ENCODE peak calls at places on chromosomes 5 and 9, in six cellular contexts. One of them, this sample, is unnamed.

GRCh38 chr5:119355244-119355635 is 579 bp upstream of the TNFAIP8 start:
- DNase-seq in ovary: no peak
- DNase-seq in PC-9: peak; percentile 73
- DNase-seq in epithelial cell of esophagus: peak; percentile 89
- DNase-seq in breast epithelium: no peak
- DNase-seq in CD8-positive, alpha-beta T cell: peak; percentile 52
- DNase-seq in this sample: no peak

GRCh38 chr5:56360816-56361215 is 127.7 kb upstream of the ANKRD55 start:
- DNase-seq in ovary: no peak
- DNase-seq in PC-9: no peak
- DNase-seq in epithelial cell of esophagus: no peak
- DNase-seq in breast epithelium: no peak
- DNase-seq in CD8-positive, alpha-beta T cell: no peak
- DNase-seq in this sample: no peak

GRCh38 chr5:93186031-93186682 is 394.9 kb downstream of the NR2F1-AS1 start:
- DNase-seq in ovary: no peak
- DNase-seq in PC-9: no peak
- DNase-seq in epithelial cell of esophagus: peak; percentile 60
- DNase-seq in breast epithelium: no peak
- DNase-seq in CD8-positive, alpha-beta T cell: no peak
- DNase-seq in this sample: no peak

GRCh38 chr9:129336601-129337286 is 158.7 kb upstream of the IER5L start:
- DNase-seq in ovary: peak; percentile 66
- DNase-seq in PC-9: no peak
- DNase-seq in epithelial cell of esophagus: peak; percentile 45
- DNase-seq in breast epithelium: no peak
- DNase-seq in CD8-positive, alpha-beta T cell: peak; percentile 40
- DNase-seq in this sample: no peak

GRCh38 chr5:108143581-108143980 is 238.3 kb downstream of the FBXL17 start:
- DNase-seq in ovary: no peak
- DNase-seq in PC-9: no peak
- DNase-seq in epithelial cell of esophagus: peak; percentile 16
- DNase-seq in breast epithelium: no peak
- DNase-seq in CD8-positive, alpha-beta T cell: no peak
- DNase-seq in this sample: no peak

GRCh38 chr9:108478431-108478837 is 377.4 kb downstream of the ACTL7B start:
- DNase-seq in ovary: no peak
- DNase-seq in PC-9: peak; percentile 57
- DNase-seq in epithelial cell of esophagus: peak; percentile 96
- DNase-seq in breast epithelium: no peak
- DNase-seq in CD8-positive, alpha-beta T cell: no peak
- DNase-seq in this sample: no peak

GRCh38 chr9:104635471-104635870 is 17.5 kb upstream of the OR13C9 start:
- DNase-seq in ovary: no peak
- DNase-seq in PC-9: no peak
- DNase-seq in epithelial cell of esophagus: no peak
- DNase-seq in breast epithelium: no peak
- DNase-seq in CD8-positive, alpha-beta T cell: no peak
- DNase-seq in this sample: no peak

GRCh38 chr5:73282923-73283322 is 109.9 kb downstream of the TMEM174 start:
- DNase-seq in ovary: no peak
- DNase-seq in PC-9: no peak
- DNase-seq in epithelial cell of esophagus: no peak
- DNase-seq in breast epithelium: no peak
- DNase-seq in CD8-positive, alpha-beta T cell: no peak
- DNase-seq in this sample: no peak

GRCh38 chr5:132662925-132663770 is 5.2 kb downstream of the IL13 start:
- DNase-seq in ovary: no peak
- DNase-seq in PC-9: no peak
- DNase-seq in epithelial cell of esophagus: no peak
- DNase-seq in breast epithelium: no peak
- DNase-seq in CD8-positive, alpha-beta T cell: peak; percentile 42
- DNase-seq in this sample: no peak

GRCh38 chr9:134728021-134728795 is 86.6 kb downstream of the COL5A1 start:
- DNase-seq in ovary: no peak
- DNase-seq in PC-9: no peak
- DNase-seq in epithelial cell of esophagus: no peak
- DNase-seq in breast epithelium: no peak
- DNase-seq in CD8-positive, alpha-beta T cell: no peak
- DNase-seq in this sample: no peak

GRCh38 chr5:124704594-124705284 is 41.7 kb downstream of the ZNF608 start:
- DNase-seq in ovary: no peak
- DNase-seq in PC-9: no peak
- DNase-seq in epithelial cell of esophagus: no peak
- DNase-seq in breast epithelium: no peak
- DNase-seq in CD8-positive, alpha-beta T cell: no peak
- DNase-seq in this sample: no peak

GRCh38 chr9:116155700-116156045 is 2.1 kb downstream of the PAPPA start:
- DNase-seq in ovary: no peak
- DNase-seq in PC-9: no peak
- DNase-seq in epithelial cell of esophagus: no peak
- DNase-seq in breast epithelium: no peak
- DNase-seq in CD8-positive, alpha-beta T cell: no peak
- DNase-seq in this sample: no peak

GRCh38 chr5:67209141-67209771 is 12.7 kb upstream of the CD180 start:
- DNase-seq in ovary: peak; percentile 62
- DNase-seq in PC-9: peak; percentile 63
- DNase-seq in epithelial cell of esophagus: peak; percentile 86
- DNase-seq in breast epithelium: peak; percentile 63
- DNase-seq in CD8-positive, alpha-beta T cell: peak; percentile 57
- DNase-seq in this sample: peak; percentile 48

GRCh38 chr5:73031839-73032238 is 76.0 kb downstream of the FCHO2 start:
- DNase-seq in ovary: no peak
- DNase-seq in PC-9: no peak
- DNase-seq in epithelial cell of esophagus: peak; percentile 85
- DNase-seq in breast epithelium: no peak
- DNase-seq in CD8-positive, alpha-beta T cell: no peak
- DNase-seq in this sample: no peak

GRCh38 chr5:135436856-135437795 is 10.0 kb downstream of the DCANP1 start:
- DNase-seq in ovary: no peak
- DNase-seq in PC-9: no peak
- DNase-seq in epithelial cell of esophagus: no peak
- DNase-seq in breast epithelium: no peak
- DNase-seq in CD8-positive, alpha-beta T cell: no peak
- DNase-seq in this sample: no peak

GRCh38 chr5:124902097-124902821 is 155.8 kb upstream of the ZNF608 start:
- DNase-seq in ovary: no peak
- DNase-seq in PC-9: no peak
- DNase-seq in epithelial cell of esophagus: peak; percentile 18
- DNase-seq in breast epithelium: no peak
- DNase-seq in CD8-positive, alpha-beta T cell: no peak
- DNase-seq in this sample: no peak

GRCh38 chr5:37838152-37838932 is 1.5 kb downstream of the GDNF start:
- DNase-seq in ovary: peak; percentile 29
- DNase-seq in PC-9: no peak
- DNase-seq in epithelial cell of esophagus: no peak
- DNase-seq in breast epithelium: no peak
- DNase-seq in CD8-positive, alpha-beta T cell: no peak
- DNase-seq in this sample: no peak

GRCh38 chr5:14587143-14587542 is 5.6 kb downstream of the OTULINL start:
- DNase-seq in ovary: no peak
- DNase-seq in PC-9: no peak
- DNase-seq in epithelial cell of esophagus: no peak
- DNase-seq in breast epithelium: no peak
- DNase-seq in CD8-positive, alpha-beta T cell: no peak
- DNase-seq in this sample: no peak

GRCh38 chr9:122286764-122287163 is 22.1 kb downstream of the MRRF start:
- DNase-seq in ovary: no peak
- DNase-seq in PC-9: no peak
- DNase-seq in epithelial cell of esophagus: no peak
- DNase-seq in breast epithelium: no peak
- DNase-seq in CD8-positive, alpha-beta T cell: no peak
- DNase-seq in this sample: no peak

GRCh38 chr5:179393078-179393477 is 47.8 kb upstream of the ADAMTS2 start:
- DNase-seq in ovary: no peak
- DNase-seq in PC-9: no peak
- DNase-seq in epithelial cell of esophagus: peak; percentile 41
- DNase-seq in breast epithelium: no peak
- DNase-seq in CD8-positive, alpha-beta T cell: no peak
- DNase-seq in this sample: no peak

GRCh38 chr5:147093138-147093537 is 141.7 kb upstream of the STK32A start:
- DNase-seq in ovary: no peak
- DNase-seq in PC-9: no peak
- DNase-seq in epithelial cell of esophagus: peak; percentile 75
- DNase-seq in breast epithelium: no peak
- DNase-seq in CD8-positive, alpha-beta T cell: no peak
- DNase-seq in this sample: no peak

GRCh38 chr5:147101654-147102053 is 133.2 kb upstream of the STK32A start:
- DNase-seq in ovary: no peak
- DNase-seq in PC-9: no peak
- DNase-seq in epithelial cell of esophagus: peak; percentile 21
- DNase-seq in breast epithelium: no peak
- DNase-seq in CD8-positive, alpha-beta T cell: no peak
- DNase-seq in this sample: no peak

GRCh38 chr5:147095740-147096139 is 139.1 kb upstream of the STK32A start:
- DNase-seq in ovary: no peak
- DNase-seq in PC-9: no peak
- DNase-seq in epithelial cell of esophagus: no peak
- DNase-seq in breast epithelium: no peak
- DNase-seq in CD8-positive, alpha-beta T cell: no peak
- DNase-seq in this sample: no peak

DNA sequence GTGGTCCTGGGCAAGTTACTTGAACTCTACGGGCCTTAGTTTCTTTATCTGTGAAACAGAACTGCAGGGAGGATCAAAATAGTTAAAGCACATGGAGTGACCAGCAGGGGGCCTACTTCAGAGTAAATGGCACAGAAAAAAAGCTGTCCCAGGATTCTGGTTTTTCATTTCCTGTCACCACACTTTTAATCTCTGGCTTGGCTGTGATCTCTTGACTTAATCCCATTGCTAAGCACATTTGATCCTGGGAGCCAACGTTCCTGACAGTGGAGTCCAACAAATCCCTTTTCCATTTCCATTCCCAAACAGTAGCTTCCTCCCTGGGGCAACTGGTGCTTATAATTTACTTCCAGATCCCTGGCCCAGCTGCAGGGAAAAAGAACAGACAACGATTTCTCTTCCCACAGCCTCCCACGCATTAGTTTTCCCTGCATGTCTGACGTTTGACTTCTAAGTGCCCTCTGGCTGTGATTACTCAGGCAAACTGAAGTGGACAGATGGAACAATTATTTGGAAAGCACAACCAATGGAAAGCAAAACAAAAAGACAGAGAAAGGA is 136.5 kb upstream of the STK32A start:
- DNase-seq in ovary: no peak
- DNase-seq in PC-9: no peak
- DNase-seq in epithelial cell of esophagus: peak; percentile 39
- DNase-seq in breast epithelium: no peak
- DNase-seq in CD8-positive, alpha-beta T cell: no peak
- DNase-seq in this sample: no peak
- TF ChIP-seq CTCF in ovary: no peak
- TF ChIP-seq CTCF in PC-9: peak; percentile 57
- TF ChIP-seq CTCF in epithelial cell of esophagus: peak; percentile 50
- TF ChIP-seq CTCF in breast epithelium: peak; percentile 39
- TF ChIP-seq CTCF in CD8-positive, alpha-beta T cell: no peak
- TF ChIP-seq CTCF in this sample: peak; percentile 63

GRCh38 chr5:90135979-90136378 is 273.6 kb downstream of the CETN3 start:
- DNase-seq in ovary: no peak
- DNase-seq in PC-9: no peak
- DNase-seq in epithelial cell of esophagus: no peak
- DNase-seq in breast epithelium: no peak
- DNase-seq in CD8-positive, alpha-beta T cell: no peak
- DNase-seq in this sample: no peak
- TF ChIP-seq CTCF in ovary: no peak
- TF ChIP-seq CTCF in PC-9: no peak
- TF ChIP-seq CTCF in epithelial cell of esophagus: peak; percentile 16
- TF ChIP-seq CTCF in breast epithelium: no peak
- TF ChIP-seq CTCF in CD8-positive, alpha-beta T cell: no peak
- TF ChIP-seq CTCF in this sample: no peak

DNA sequence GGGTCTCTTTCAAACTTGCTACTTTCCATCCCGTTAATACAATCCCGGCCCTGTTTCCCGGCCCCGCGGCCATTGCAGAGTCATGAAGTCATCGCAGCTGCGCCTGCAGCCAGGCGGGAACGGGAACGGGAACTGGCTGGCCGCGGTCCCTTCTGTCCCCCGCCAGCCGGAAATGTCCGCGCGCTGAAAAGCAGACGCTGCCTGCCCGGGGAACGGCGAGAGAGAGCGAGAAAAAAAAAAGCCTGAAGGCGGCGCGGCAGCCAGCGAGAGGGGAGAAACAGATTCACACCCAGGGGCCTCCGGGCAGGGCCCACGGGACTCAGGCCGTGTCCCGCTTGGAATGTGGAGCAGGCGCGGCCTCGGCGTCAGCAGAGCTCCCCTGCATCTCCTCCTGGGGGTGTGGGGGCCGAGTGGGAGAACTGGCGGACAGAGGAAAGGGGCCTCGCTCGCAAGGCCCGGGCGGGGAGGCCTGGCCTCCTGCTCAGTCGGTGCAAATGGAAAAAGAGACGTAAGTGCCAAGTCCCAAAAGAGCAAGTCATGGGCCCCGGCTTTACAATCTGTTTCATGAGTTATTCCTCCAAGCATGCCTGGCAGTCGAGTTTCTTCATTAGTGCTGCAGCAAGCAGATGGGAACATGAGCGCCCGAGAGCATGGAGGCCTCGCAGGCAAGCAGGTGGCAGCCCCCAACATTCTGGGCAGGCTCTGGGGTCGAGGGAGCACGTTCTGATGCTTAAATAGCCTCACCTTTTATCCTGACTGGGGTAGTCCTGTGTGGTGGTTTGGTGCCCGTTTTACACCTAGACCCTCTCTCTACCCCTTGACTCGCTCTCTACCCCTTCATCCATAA is 201.3 kb upstream of the GAS1 start:
- DNase-seq in ovary: peak; percentile 77
- DNase-seq in PC-9: peak; percentile 31
- DNase-seq in epithelial cell of esophagus: peak; percentile 42
- DNase-seq in breast epithelium: peak; percentile 74
- DNase-seq in CD8-positive, alpha-beta T cell: no peak
- DNase-seq in this sample: peak; percentile 81
- TF ChIP-seq CTCF in ovary: peak; percentile 15
- TF ChIP-seq CTCF in PC-9: no peak
- TF ChIP-seq CTCF in epithelial cell of esophagus: no peak
- TF ChIP-seq CTCF in breast epithelium: peak; percentile 21
- TF ChIP-seq CTCF in CD8-positive, alpha-beta T cell: no peak
- TF ChIP-seq CTCF in this sample: no peak

GRCh38 chr5:160421625-160422258 is at the start of gene PTTG1:
- DNase-seq in ovary: peak; percentile 96
- DNase-seq in PC-9: peak; percentile 96
- DNase-seq in epithelial cell of esophagus: peak; percentile 99
- DNase-seq in breast epithelium: peak; percentile 90
- DNase-seq in CD8-positive, alpha-beta T cell: peak; percentile 89
- DNase-seq in this sample: peak; percentile 96
- TF ChIP-seq CTCF in ovary: no peak
- TF ChIP-seq CTCF in PC-9: no peak
- TF ChIP-seq CTCF in epithelial cell of esophagus: no peak
- TF ChIP-seq CTCF in breast epithelium: no peak
- TF ChIP-seq CTCF in CD8-positive, alpha-beta T cell: no peak
- TF ChIP-seq CTCF in this sample: no peak

GRCh38 chr5:129852747-129853352 is 51.4 kb upstream of the CHSY3 start:
- DNase-seq in ovary: peak; percentile 64
- DNase-seq in PC-9: peak; percentile 58
- DNase-seq in epithelial cell of esophagus: peak; percentile 77
- DNase-seq in breast epithelium: peak; percentile 63
- DNase-seq in CD8-positive, alpha-beta T cell: peak; percentile 49
- DNase-seq in this sample: peak; percentile 88
- TF ChIP-seq CTCF in ovary: no peak
- TF ChIP-seq CTCF in PC-9: peak; percentile 95
- TF ChIP-seq CTCF in epithelial cell of esophagus: peak; percentile 98
- TF ChIP-seq CTCF in breast epithelium: peak; percentile 65
- TF ChIP-seq CTCF in CD8-positive, alpha-beta T cell: peak; percentile 95
- TF ChIP-seq CTCF in this sample: peak; percentile 93

GRCh38 chr5:81165493-81166119 is 67.5 kb upstream of the CKMT2 start:
- DNase-seq in ovary: peak; percentile 64
- DNase-seq in PC-9: peak; percentile 66
- DNase-seq in epithelial cell of esophagus: peak; percentile 82
- DNase-seq in breast epithelium: no peak
- DNase-seq in CD8-positive, alpha-beta T cell: peak; percentile 49
- DNase-seq in this sample: no peak
- TF ChIP-seq CTCF in ovary: no peak
- TF ChIP-seq CTCF in PC-9: peak; percentile 79
- TF ChIP-seq CTCF in epithelial cell of esophagus: peak; percentile 93
- TF ChIP-seq CTCF in breast epithelium: peak; percentile 42
- TF ChIP-seq CTCF in CD8-positive, alpha-beta T cell: peak; percentile 52
- TF ChIP-seq CTCF in this sample: peak; percentile 39

GRCh38 chr9:17082343-17082742 is 52.5 kb upstream of the CNTLN start:
- DNase-seq in ovary: peak; percentile 47
- DNase-seq in PC-9: no peak
- DNase-seq in epithelial cell of esophagus: no peak
- DNase-seq in breast epithelium: no peak
- DNase-seq in CD8-positive, alpha-beta T cell: no peak
- DNase-seq in this sample: peak; percentile 44
- TF ChIP-seq CTCF in ovary: no peak
- TF ChIP-seq CTCF in PC-9: no peak
- TF ChIP-seq CTCF in epithelial cell of esophagus: peak; percentile 3
- TF ChIP-seq CTCF in breast epithelium: no peak
- TF ChIP-seq CTCF in CD8-positive, alpha-beta T cell: no peak
- TF ChIP-seq CTCF in this sample: no peak